ENCODE peak calls at places on chromosomes 7 and 10, in six cellular contexts. One of them, this sample, is unnamed.

GRCh38 chr7:75969704-75970498 is 24.5 kb downstream of the TMEM120A start:
- DNase-seq in HS-5: no peak
- DNase-seq in iris pigment epithelial cell: no peak
- DNase-seq in stimulated activated CD4-positive, alpha-beta T cell treated with anti-CD3 and anti-CD28 coated beads, Interleukin-4, amount 100 ng/mL, for 4 hours: no peak
- DNase-seq in foreskin fibroblast: no peak
- DNase-seq in nephron progenitor cell: no peak
- DNase-seq in this sample: no peak

GRCh38 chr7:97006146-97006950 is 995 bp downstream of the DLX6 start:
- DNase-seq in HS-5: no peak
- DNase-seq in iris pigment epithelial cell: peak
- DNase-seq in stimulated activated CD4-positive, alpha-beta T cell treated with anti-CD3 and anti-CD28 coated beads, Interleukin-4, amount 100 ng/mL, for 4 hours: no peak
- DNase-seq in foreskin fibroblast: peak
- DNase-seq in nephron progenitor cell: peak
- DNase-seq in this sample: no peak

GRCh38 chr7:78605131-78605530 is 806.6 kb downstream of the PHTF2 start:
- DNase-seq in HS-5: no peak
- DNase-seq in iris pigment epithelial cell: peak
- DNase-seq in stimulated activated CD4-positive, alpha-beta T cell treated with anti-CD3 and anti-CD28 coated beads, Interleukin-4, amount 100 ng/mL, for 4 hours: no peak
- DNase-seq in foreskin fibroblast: peak
- DNase-seq in nephron progenitor cell: no peak
- DNase-seq in this sample: no peak

GRCh38 chr7:118478236-118478635 is 253.7 kb downstream of the ANKRD7 start:
- DNase-seq in HS-5: no peak
- DNase-seq in iris pigment epithelial cell: no peak
- DNase-seq in stimulated activated CD4-positive, alpha-beta T cell treated with anti-CD3 and anti-CD28 coated beads, Interleukin-4, amount 100 ng/mL, for 4 hours: no peak
- DNase-seq in foreskin fibroblast: no peak
- DNase-seq in nephron progenitor cell: no peak
- DNase-seq in this sample: no peak

GRCh38 chr10:92574545-92575377 is 868 bp upstream of the IDE start:
- DNase-seq in HS-5: no peak
- DNase-seq in iris pigment epithelial cell: peak
- DNase-seq in stimulated activated CD4-positive, alpha-beta T cell treated with anti-CD3 and anti-CD28 coated beads, Interleukin-4, amount 100 ng/mL, for 4 hours: no peak
- DNase-seq in foreskin fibroblast: no peak
- DNase-seq in nephron progenitor cell: no peak
- DNase-seq in this sample: no peak

GRCh38 chr7:38330861-38331709 is 57.6 kb upstream of the TARP start:
- DNase-seq in HS-5: no peak
- DNase-seq in iris pigment epithelial cell: no peak
- DNase-seq in stimulated activated CD4-positive, alpha-beta T cell treated with anti-CD3 and anti-CD28 coated beads, Interleukin-4, amount 100 ng/mL, for 4 hours: no peak
- DNase-seq in foreskin fibroblast: no peak
- DNase-seq in nephron progenitor cell: peak
- DNase-seq in this sample: no peak

GRCh38 chr7:1768835-1769234 is 98.8 kb downstream of the ELFN1 start:
- DNase-seq in HS-5: no peak
- DNase-seq in iris pigment epithelial cell: no peak
- DNase-seq in stimulated activated CD4-positive, alpha-beta T cell treated with anti-CD3 and anti-CD28 coated beads, Interleukin-4, amount 100 ng/mL, for 4 hours: no peak
- DNase-seq in foreskin fibroblast: no peak
- DNase-seq in nephron progenitor cell: no peak
- DNase-seq in this sample: no peak

GRCh38 chr7:12477620-12478019 is 74.0 kb upstream of the VWDE start:
- DNase-seq in HS-5: no peak
- DNase-seq in iris pigment epithelial cell: no peak
- DNase-seq in stimulated activated CD4-positive, alpha-beta T cell treated with anti-CD3 and anti-CD28 coated beads, Interleukin-4, amount 100 ng/mL, for 4 hours: no peak
- DNase-seq in foreskin fibroblast: no peak
- DNase-seq in nephron progenitor cell: no peak
- DNase-seq in this sample: no peak

GRCh38 chr7:85714182-85714581 is 527.3 kb upstream of the SEMA3D start:
- DNase-seq in HS-5: no peak
- DNase-seq in iris pigment epithelial cell: no peak
- DNase-seq in stimulated activated CD4-positive, alpha-beta T cell treated with anti-CD3 and anti-CD28 coated beads, Interleukin-4, amount 100 ng/mL, for 4 hours: no peak
- DNase-seq in foreskin fibroblast: no peak
- DNase-seq in nephron progenitor cell: no peak
- DNase-seq in this sample: no peak

GRCh38 chr10:103168436-103168835 is 24.6 kb downstream of the NT5C2 start:
- DNase-seq in HS-5: peak
- DNase-seq in iris pigment epithelial cell: peak
- DNase-seq in stimulated activated CD4-positive, alpha-beta T cell treated with anti-CD3 and anti-CD28 coated beads, Interleukin-4, amount 100 ng/mL, for 4 hours: no peak
- DNase-seq in foreskin fibroblast: peak
- DNase-seq in nephron progenitor cell: no peak
- DNase-seq in this sample: no peak

GRCh38 chr10:43236176-43236850 is 30.6 kb downstream of the RASGEF1A start:
- DNase-seq in HS-5: no peak
- DNase-seq in iris pigment epithelial cell: no peak
- DNase-seq in stimulated activated CD4-positive, alpha-beta T cell treated with anti-CD3 and anti-CD28 coated beads, Interleukin-4, amount 100 ng/mL, for 4 hours: no peak
- DNase-seq in foreskin fibroblast: no peak
- DNase-seq in nephron progenitor cell: no peak
- DNase-seq in this sample: no peak

GRCh38 chr10:7610651-7611389 is 55.9 kb downstream of the ITIH5 start:
- DNase-seq in HS-5: peak
- DNase-seq in iris pigment epithelial cell: peak
- DNase-seq in stimulated activated CD4-positive, alpha-beta T cell treated with anti-CD3 and anti-CD28 coated beads, Interleukin-4, amount 100 ng/mL, for 4 hours: no peak
- DNase-seq in foreskin fibroblast: peak
- DNase-seq in nephron progenitor cell: no peak
- DNase-seq in this sample: peak

GRCh38 chr7:12741951-12742575 is 54.6 kb downstream of the ARL4A start:
- DNase-seq in HS-5: no peak
- DNase-seq in iris pigment epithelial cell: peak
- DNase-seq in stimulated activated CD4-positive, alpha-beta T cell treated with anti-CD3 and anti-CD28 coated beads, Interleukin-4, amount 100 ng/mL, for 4 hours: no peak
- DNase-seq in foreskin fibroblast: peak
- DNase-seq in nephron progenitor cell: no peak
- DNase-seq in this sample: no peak

GRCh38 chr7:36604801-36605200 is 119.5 kb downstream of the AOAH start:
- DNase-seq in HS-5: peak
- DNase-seq in iris pigment epithelial cell: no peak
- DNase-seq in stimulated activated CD4-positive, alpha-beta T cell treated with anti-CD3 and anti-CD28 coated beads, Interleukin-4, amount 100 ng/mL, for 4 hours: no peak
- DNase-seq in foreskin fibroblast: peak
- DNase-seq in nephron progenitor cell: no peak
- DNase-seq in this sample: no peak

GRCh38 chr10:95406651-95407280 is 116.0 kb upstream of the PDLIM1 start:
- DNase-seq in HS-5: no peak
- DNase-seq in iris pigment epithelial cell: no peak
- DNase-seq in stimulated activated CD4-positive, alpha-beta T cell treated with anti-CD3 and anti-CD28 coated beads, Interleukin-4, amount 100 ng/mL, for 4 hours: no peak
- DNase-seq in foreskin fibroblast: no peak
- DNase-seq in nephron progenitor cell: no peak
- DNase-seq in this sample: no peak

GRCh38 chr10:58797356-58797755 is 284.7 kb downstream of the BICC1 start:
- DNase-seq in HS-5: no peak
- DNase-seq in iris pigment epithelial cell: peak
- DNase-seq in stimulated activated CD4-positive, alpha-beta T cell treated with anti-CD3 and anti-CD28 coated beads, Interleukin-4, amount 100 ng/mL, for 4 hours: no peak
- DNase-seq in foreskin fibroblast: peak
- DNase-seq in nephron progenitor cell: no peak
- DNase-seq in this sample: no peak

GRCh38 chr10:17406036-17406834 is 48.2 kb downstream of the ST8SIA6 start:
- DNase-seq in HS-5: no peak
- DNase-seq in iris pigment epithelial cell: no peak
- DNase-seq in stimulated activated CD4-positive, alpha-beta T cell treated with anti-CD3 and anti-CD28 coated beads, Interleukin-4, amount 100 ng/mL, for 4 hours: no peak
- DNase-seq in foreskin fibroblast: no peak
- DNase-seq in nephron progenitor cell: no peak
- DNase-seq in this sample: no peak

GRCh38 chr10:114402871-114403544 is 1.3 kb downstream of the AFAP1L2 start:
- DNase-seq in HS-5: no peak
- DNase-seq in iris pigment epithelial cell: no peak
- DNase-seq in stimulated activated CD4-positive, alpha-beta T cell treated with anti-CD3 and anti-CD28 coated beads, Interleukin-4, amount 100 ng/mL, for 4 hours: no peak
- DNase-seq in foreskin fibroblast: no peak
- DNase-seq in nephron progenitor cell: peak
- DNase-seq in this sample: no peak

GRCh38 chr10:43689618-43689954 is 40.9 kb upstream of the ZNF32 start:
- DNase-seq in HS-5: no peak
- DNase-seq in iris pigment epithelial cell: peak
- DNase-seq in stimulated activated CD4-positive, alpha-beta T cell treated with anti-CD3 and anti-CD28 coated beads, Interleukin-4, amount 100 ng/mL, for 4 hours: peak
- DNase-seq in foreskin fibroblast: peak
- DNase-seq in nephron progenitor cell: peak
- DNase-seq in this sample: no peak

GRCh38 chr7:2063562-2064360 is 169.0 kb downstream of the MAD1L1 start:
- DNase-seq in HS-5: no peak
- DNase-seq in iris pigment epithelial cell: peak
- DNase-seq in stimulated activated CD4-positive, alpha-beta T cell treated with anti-CD3 and anti-CD28 coated beads, Interleukin-4, amount 100 ng/mL, for 4 hours: no peak
- DNase-seq in foreskin fibroblast: peak
- DNase-seq in nephron progenitor cell: no peak
- DNase-seq in this sample: no peak

GRCh38 chr7:36781011-36781738 is 56.9 kb upstream of the AOAH start:
- DNase-seq in HS-5: no peak
- DNase-seq in iris pigment epithelial cell: no peak
- DNase-seq in stimulated activated CD4-positive, alpha-beta T cell treated with anti-CD3 and anti-CD28 coated beads, Interleukin-4, amount 100 ng/mL, for 4 hours: no peak
- DNase-seq in foreskin fibroblast: no peak
- DNase-seq in nephron progenitor cell: no peak
- DNase-seq in this sample: no peak

GRCh38 chr10:77392851-77393250 is 244.8 kb downstream of the KCNMA1 start:
- DNase-seq in HS-5: peak
- DNase-seq in iris pigment epithelial cell: peak
- DNase-seq in stimulated activated CD4-positive, alpha-beta T cell treated with anti-CD3 and anti-CD28 coated beads, Interleukin-4, amount 100 ng/mL, for 4 hours: no peak
- DNase-seq in foreskin fibroblast: peak
- DNase-seq in nephron progenitor cell: no peak
- DNase-seq in this sample: peak

GRCh38 chr7:143383642-143383957 is 2.5 kb downstream of the ZYX start:
- DNase-seq in HS-5: no peak
- DNase-seq in iris pigment epithelial cell: no peak
- DNase-seq in stimulated activated CD4-positive, alpha-beta T cell treated with anti-CD3 and anti-CD28 coated beads, Interleukin-4, amount 100 ng/mL, for 4 hours: no peak
- DNase-seq in foreskin fibroblast: no peak
- DNase-seq in nephron progenitor cell: no peak
- DNase-seq in this sample: no peak

GRCh38 chr10:5564537-5565204 is 39.9 kb downstream of the CALML3 start:
- DNase-seq in HS-5: no peak
- DNase-seq in iris pigment epithelial cell: no peak
- DNase-seq in stimulated activated CD4-positive, alpha-beta T cell treated with anti-CD3 and anti-CD28 coated beads, Interleukin-4, amount 100 ng/mL, for 4 hours: no peak
- DNase-seq in foreskin fibroblast: no peak
- DNase-seq in nephron progenitor cell: no peak
- DNase-seq in this sample: no peak

GRCh38 chr7:148962823-148963582 is 65.3 kb downstream of the PDIA4 start:
- DNase-seq in HS-5: peak
- DNase-seq in iris pigment epithelial cell: peak
- DNase-seq in stimulated activated CD4-positive, alpha-beta T cell treated with anti-CD3 and anti-CD28 coated beads, Interleukin-4, amount 100 ng/mL, for 4 hours: peak
- DNase-seq in foreskin fibroblast: peak
- DNase-seq in nephron progenitor cell: peak
- DNase-seq in this sample: peak

GRCh38 chr10:57955076-57955475 is 312.6 kb downstream of the IPMK start:
- DNase-seq in HS-5: no peak
- DNase-seq in iris pigment epithelial cell: peak
- DNase-seq in stimulated activated CD4-positive, alpha-beta T cell treated with anti-CD3 and anti-CD28 coated beads, Interleukin-4, amount 100 ng/mL, for 4 hours: no peak
- DNase-seq in foreskin fibroblast: peak
- DNase-seq in nephron progenitor cell: no peak
- DNase-seq in this sample: no peak